ENCODE peak calls at places on chromosomes 12 and 14, in ten cellular contexts. S is lower leg skin, D is H1, H is IMR-90, I is testis, A is gastrocnemius medialis, C is body of pancreas, O is breast epithelium, Q is endothelial cell of umbilical vein, T is tibial nerve. G is an unnamed sample.

GRCh38 chr12:123822804-123823203 is 60.7 kb downstream of the DNAH10 start:
- DNase-seq in I (no peak), Q (no peak), S (no peak), C (no peak), H (no peak), D (no peak), A (no peak), T (no peak), O (no peak), G (no peak)

GRCh38 chr14:24741871-24742270 is 107.9 kb upstream of the GZMB start:
- DNase-seq in D (no peak), Q (no peak), C (no peak), A (no peak), T (no peak), O (no peak), I (no peak), H (peak), S (no peak), G (no peak)

GRCh38 chr14:92651793-92652382 is 96.5 kb downstream of the LGMN start:
- DNase-seq in C (no peak), O (no peak), T (peak), I (peak), Q (no peak), D (no peak), S (peak), H (no peak), A (peak), G (no peak)

GRCh38 chr12:98037401-98038140 is 477.8 kb upstream of the TMPO start:
- DNase-seq in T (no peak), A (no peak), O (no peak), C (no peak), D (no peak), S (no peak), Q (no peak), I (no peak), H (no peak), G (no peak)

GRCh38 chr12:90859591-90859990 is 95.4 kb downstream of the CCER1 start:
- DNase-seq in I (no peak), D (no peak), T (no peak), O (no peak), S (no peak), Q (no peak), C (no peak), H (no peak), A (no peak), G (no peak)

GRCh38 chr12:117998719-117999118 is 17.8 kb upstream of the RFC5 start:
- DNase-seq in Q (no peak), D (no peak), I (no peak), C (no peak), H (no peak), A (no peak), S (no peak), O (no peak), T (no peak), G (no peak)

GRCh38 chr14:32331227-32331597 is 2.1 kb downstream of the AKAP6 start:
- DNase-seq in D (no peak), Q (no peak), O (no peak), S (no peak), H (no peak), A (no peak), I (peak), T (no peak), C (no peak), G (no peak)

GRCh38 chr12:52454411-52455201 is 2.7 kb upstream of the KRT6B start:
- DNase-seq in T (no peak), O (no peak), C (no peak), D (no peak), S (no peak), A (no peak), Q (no peak), H (no peak), I (no peak), G (no peak)

GRCh38 chr12:52186135-52186840 is 5.5 kb downstream of the KRT80 start:
- DNase-seq in T (no peak), D (no peak), S (no peak), Q (peak), O (no peak), H (peak), I (no peak), C (no peak), A (no peak), G (no peak)

GRCh38 chr12:76032043-76032981 is 736 bp upstream of the PHLDA1 start:
- DNase-seq in C (peak), S (peak), H (peak), Q (peak), D (no peak), I (peak), O (peak), T (peak), A (peak), G (no peak)

GRCh38 chr12:95318071-95318545 is 100.5 kb downstream of the VEZT start:
- DNase-seq in S (no peak), Q (no peak), O (no peak), A (no peak), I (no peak), D (no peak), T (no peak), C (no peak), H (peak), G (no peak)

GRCh38 chr12:51521554-51522276 is 69.3 kb upstream of the SCN8A start:
- DNase-seq in T (no peak), D (no peak), I (no peak), C (no peak), S (no peak), A (no peak), H (peak), O (no peak), Q (peak), G (no peak)

GRCh38 chr12:120257041-120257821 is 8.3 kb downstream of the PXN start:
- DNase-seq in A (peak), D (no peak), T (peak), Q (peak), H (peak), S (peak), I (no peak), O (peak), C (peak), G (no peak)

GRCh38 chr12:62434504-62435336 is 31.9 kb upstream of the MON2 start:
- DNase-seq in Q (peak), H (no peak), O (peak), I (peak), D (no peak), A (no peak), S (no peak), C (peak), T (no peak), G (no peak)

GRCh38 chr14:100148837-100149731 is 10.4 kb downstream of the DEGS2 start:
- DNase-seq in O (no peak), Q (no peak), H (no peak), C (no peak), D (no peak), I (no peak), A (no peak), S (no peak), T (no peak), G (no peak)

GRCh38 chr14:55794655-55795583 is 214.9 kb downstream of the KTN1 start:
- DNase-seq in Q (peak), T (no peak), C (no peak), S (no peak), I (no peak), A (no peak), H (peak), O (no peak), D (no peak), G (no peak)

GRCh38 chr14:93109572-93110481 is 5.9 kb downstream of the ITPK1 start:
- DNase-seq in Q (no peak), A (no peak), T (no peak), D (no peak), I (no peak), O (no peak), H (no peak), C (no peak), S (no peak), G (no peak)

GRCh38 chr12:93704625-93705024 is 27.4 kb downstream of the CRADD start:
- DNase-seq in Q (no peak), I (no peak), D (no peak), A (no peak), O (no peak), T (no peak), C (no peak), S (no peak), H (no peak), G (no peak)

GRCh38 chr12:75722714-75723200 is 211.3 kb upstream of the KRR1 start:
- DNase-seq in C (peak), H (peak), Q (peak), I (peak), D (no peak), T (peak), A (peak), O (peak), S (peak), G (no peak)

GRCh38 chr14:29536886-29537511 is 390.6 kb downstream of the PRKD1 start:
- DNase-seq in D (no peak), T (no peak), S (no peak), H (peak), I (no peak), C (no peak), O (no peak), Q (peak), A (no peak), G (no peak)

GRCh38 chr12:67853204-67853603 is 136.0 kb upstream of the IFNG-AS1 start:
- DNase-seq in D (no peak), H (peak), O (no peak), C (no peak), A (no peak), I (no peak), T (no peak), S (no peak), Q (no peak), G (no peak)

GRCh38 chr14:37695836-37696235 is 100.4 kb downstream of the TTC6 start:
- DNase-seq in S (no peak), O (no peak), Q (no peak), T (no peak), H (peak), I (no peak), C (no peak), A (no peak), D (no peak), G (no peak)

GRCh38 chr14:71918955-71919354 is 13.3 kb upstream of the RGS6 start:
- DNase-seq in T (no peak), I (no peak), O (no peak), Q (no peak), A (no peak), H (no peak), D (no peak), C (no peak), S (no peak), G (no peak)

GRCh38 chr14:74427651-74428050 is 1.6 kb upstream of the SYNDIG1L start:
- DNase-seq in H (no peak), I (no peak), T (no peak), A (no peak), Q (no peak), C (no peak), D (no peak), S (no peak), O (no peak), G (no peak)

GRCh38 chr14:31926652-31927347 is 150.3 kb upstream of the ARHGAP5 start:
- DNase-seq in C (no peak), O (no peak), A (no peak), S (no peak), H (peak), D (no peak), Q (peak), I (no peak), T (no peak), G (no peak)

GRCh38 chr12:107400686-107401447 is 284.7 kb upstream of the PWP1 start:
- DNase-seq in T (peak), S (no peak), A (no peak), H (peak), Q (no peak), C (no peak), O (no peak), I (no peak), D (no peak), G (no peak)

GRCh38 chr12:41101821-41102220 is 86.3 kb upstream of the PDZRN4 start:
- DNase-seq in Q (no peak), A (no peak), I (no peak), D (no peak), C (no peak), H (no peak), O (no peak), S (no peak), T (no peak), G (no peak)

GRCh38 chr12:62841841-62842240 is 93.1 kb downstream of the PPM1H start:
- DNase-seq in I (no peak), A (no peak), S (peak), Q (peak), C (peak), O (no peak), D (no peak), T (peak), H (no peak), G (no peak)

GRCh38 chr12:39804479-39805241 is 185.1 kb upstream of the ABCD2 start:
- DNase-seq in O (no peak), I (no peak), A (no peak), H (no peak), Q (no peak), C (no peak), D (no peak), T (no peak), S (no peak), G (no peak)

GRCh38 chr14:65095633-65096205 is 6.6 kb downstream of the MAX start:
- DNase-seq in T (peak), I (peak), Q (peak), D (no peak), O (peak), A (peak), S (no peak), H (peak), C (peak), G (no peak)

GRCh38 chr12:27220988-27221345 is 23.1 kb upstream of the STK38L start:
- DNase-seq in T (no peak), C (no peak), A (no peak), O (no peak), D (no peak), Q (no peak), I (no peak), H (no peak), S (no peak), G (no peak)

GRCh38 chr12:60148109-60148508 is 552.3 kb downstream of the SLC16A7 start:
- DNase-seq in D (no peak), A (no peak), S (no peak), I (no peak), H (peak), O (no peak), T (no peak), Q (peak), C (no peak), G (no peak)

GRCh38 chr12:89015419-89015818 is 336.9 kb downstream of the DUSP6 start:
- DNase-seq in A (no peak), H (no peak), S (no peak), D (no peak), Q (no peak), O (no peak), T (no peak), I (no peak), C (no peak), G (no peak)

GRCh38 chr12:89020121-89020480 is 332.2 kb downstream of the DUSP6 start:
- DNase-seq in D (no peak), Q (no peak), T (no peak), C (no peak), O (no peak), A (no peak), S (no peak), I (no peak), H (no peak), G (no peak)

GRCh38 chr12:89016970-89017778 is 335.1 kb downstream of the DUSP6 start:
- DNase-seq in C (peak), T (peak), H (peak), A (no peak), Q (peak), I (peak), D (no peak), O (no peak), S (peak), G (no peak)

GRCh38 chr12:89020689-89021088 is 331.6 kb downstream of the DUSP6 start:
- DNase-seq in T (no peak), S (no peak), I (no peak), H (no peak), Q (no peak), O (no peak), D (no peak), C (no peak), A (no peak), G (no peak)

GRCh38 chr12:89019439-89020120 is 332.7 kb downstream of the DUSP6 start:
- DNase-seq in I (peak), C (peak), S (peak), H (peak), A (peak), D (peak), Q (peak), O (peak), T (peak), G (peak)
- H3K4me3 ChIP-seq in I (no peak), C (no peak), S (no peak), H (peak), A (peak), D (no peak), Q (peak), O (peak), T (peak), G (peak)

DNA sequence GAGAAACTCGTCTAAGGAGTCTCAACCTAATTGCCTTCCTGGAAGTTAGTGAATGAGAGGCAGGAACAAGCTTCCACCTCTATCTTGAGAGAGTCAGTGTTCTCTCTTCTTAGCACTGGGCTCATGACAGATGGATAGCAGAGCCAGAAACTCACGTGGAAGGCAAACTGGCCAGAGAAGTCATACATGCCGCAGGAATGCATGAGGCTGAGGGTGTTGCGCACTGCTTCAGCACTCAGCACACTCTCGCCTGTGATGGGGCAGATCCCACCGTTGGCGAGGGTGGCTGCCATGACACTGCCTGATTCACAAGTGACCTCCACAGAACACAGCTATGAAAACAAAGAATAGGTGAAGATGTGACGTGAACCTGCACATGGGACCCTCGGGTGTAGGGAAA is 6.0 kb downstream of the SPRYD4 start:
- DNase-seq in C (no peak), T (no peak), O (no peak), S (no peak), H (no peak), D (no peak), Q (no peak), A (no peak), I (no peak), G (no peak)
- TF ChIP-seq POLR2A in C (no peak), T (no peak), O (no peak), S (no peak), H (no peak), D (no peak), Q (no peak), A (no peak), I (no peak), G (no peak)

GRCh38 chr12:57838594-57839302 is 7.8 kb downstream of the CTDSP2 start:
- DNase-seq in I (no peak), D (no peak), H (peak), C (no peak), T (no peak), O (no peak), Q (peak), A (no peak), S (no peak), G (no peak)
- H3K4me3 ChIP-seq in I (no peak), D (no peak), H (no peak), C (no peak), T (no peak), O (peak), Q (no peak), A (peak), S (no peak), G (no peak)

GRCh38 chr12:125021771-125022170 is 28.3 kb downstream of the BRI3BP start:
- DNase-seq in A (no peak), H (no peak), O (no peak), I (no peak), T (no peak), C (no peak), Q (no peak), S (no peak), D (no peak), G (no peak)
- TF ChIP-seq POLR2A in A (no peak), H (no peak), O (no peak), I (no peak), T (no peak), C (no peak), Q (no peak), S (no peak), D (no peak), G (no peak)

DNA sequence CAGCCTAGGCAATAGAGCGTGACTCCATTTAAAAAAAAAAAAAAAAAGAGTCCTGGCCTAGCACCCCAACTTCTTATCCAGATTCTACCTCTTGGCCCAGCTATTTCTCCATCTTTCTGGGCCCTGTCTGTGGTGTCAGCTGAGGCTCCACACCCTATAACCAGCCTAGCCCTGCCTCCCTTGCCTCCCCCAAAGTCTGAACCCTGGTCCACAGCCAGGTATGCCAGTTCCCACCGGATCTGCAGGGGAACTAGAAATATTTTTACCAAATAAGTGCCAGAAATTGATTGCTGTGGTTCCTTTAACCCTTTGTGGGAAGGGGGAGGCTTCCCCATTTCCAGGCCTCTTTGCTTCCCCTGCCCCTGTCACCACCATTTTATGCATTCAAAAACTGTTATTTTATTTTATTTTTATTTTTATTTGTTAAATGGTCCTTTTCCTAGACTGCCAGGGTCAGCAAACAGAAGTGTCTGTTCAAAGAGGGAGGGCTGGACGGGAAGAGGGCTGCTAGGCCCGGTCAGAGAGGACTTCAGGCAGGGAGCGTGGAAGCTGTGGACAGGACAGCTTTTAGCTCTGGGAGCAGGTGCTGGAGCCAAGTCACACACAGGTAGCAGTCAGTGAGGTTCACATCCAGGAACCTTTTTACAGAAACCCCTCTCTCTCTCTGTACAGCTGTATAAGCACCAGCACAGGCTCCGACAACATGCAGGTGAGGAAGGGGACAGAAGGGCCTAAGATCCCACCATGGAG is 23.2 kb downstream of the TTC9 start:
- DNase-seq in I (no peak), Q (no peak), T (no peak), A (no peak), S (no peak), C (peak), O (peak), H (no peak), D (no peak), G (no peak)
- H3K4me3 ChIP-seq in I (no peak), Q (no peak), T (no peak), A (no peak), S (no peak), C (no peak), O (no peak), H (no peak), D (no peak), G (no peak)

GRCh38 chr14:77251870-77252269 is 19.1 kb downstream of the NGB start:
- DNase-seq in H (no peak), A (no peak), S (no peak), D (no peak), T (no peak), I (no peak), O (no peak), C (no peak), Q (no peak), G (no peak)
- TF ChIP-seq POLR2A in H (no peak), A (no peak), S (no peak), D (no peak), T (no peak), I (no peak), O (no peak), C (no peak), Q (no peak), G (no peak)